ENCODE peak calls at places on chromosomes 13 and 19, in six cellular contexts. One of them, this sample, is unnamed.

GRCh38 chr13:19182536-19182935 is 912 bp upstream of the TUBA3C start:
- DNase-seq in posterior cingulate gyrus: no peak
- DNase-seq in substantia nigra: no peak
- DNase-seq in choroid plexus epithelial cell: no peak
- DNase-seq in amygdala: no peak
- DNase-seq in heart right ventricle: no peak
- DNase-seq in this sample: no peak

GRCh38 chr13:110420626-110421025 is 113.5 kb downstream of the COL4A2 start:
- DNase-seq in choroid plexus epithelial cell: no peak
- DNase-seq in substantia nigra: no peak
- DNase-seq in amygdala: no peak
- DNase-seq in posterior cingulate gyrus: no peak
- DNase-seq in heart right ventricle: peak
- DNase-seq in this sample: no peak

GRCh38 chr13:44050450-44051063 is 170.9 kb downstream of the LACC1 start:
- DNase-seq in posterior cingulate gyrus: no peak
- DNase-seq in amygdala: no peak
- DNase-seq in substantia nigra: no peak
- DNase-seq in heart right ventricle: peak
- DNase-seq in choroid plexus epithelial cell: peak
- DNase-seq in this sample: no peak

GRCh38 chr13:52924241-52925148 is 76.1 kb upstream of the PCDH8 start:
- DNase-seq in heart right ventricle: no peak
- DNase-seq in amygdala: no peak
- DNase-seq in posterior cingulate gyrus: no peak
- DNase-seq in substantia nigra: no peak
- DNase-seq in choroid plexus epithelial cell: no peak
- DNase-seq in this sample: no peak

GRCh38 chr19:37738371-37738770 is 18.8 kb upstream of the ZNF607 start:
- DNase-seq in substantia nigra: no peak
- DNase-seq in heart right ventricle: no peak
- DNase-seq in posterior cingulate gyrus: no peak
- DNase-seq in amygdala: no peak
- DNase-seq in choroid plexus epithelial cell: no peak
- DNase-seq in this sample: no peak

GRCh38 chr19:39680593-39680992 is 23.7 kb upstream of the LGALS14 start:
- DNase-seq in amygdala: no peak
- DNase-seq in substantia nigra: no peak
- DNase-seq in posterior cingulate gyrus: no peak
- DNase-seq in choroid plexus epithelial cell: no peak
- DNase-seq in heart right ventricle: no peak
- DNase-seq in this sample: no peak

GRCh38 chr13:28468520-28468915 is 26.4 kb downstream of the FLT1 start:
- DNase-seq in heart right ventricle: no peak
- DNase-seq in substantia nigra: no peak
- DNase-seq in choroid plexus epithelial cell: no peak
- DNase-seq in amygdala: no peak
- DNase-seq in posterior cingulate gyrus: no peak
- DNase-seq in this sample: no peak

GRCh38 chr13:109297628-109298027 is 488.8 kb downstream of the IRS2 start:
- DNase-seq in substantia nigra: no peak
- DNase-seq in posterior cingulate gyrus: no peak
- DNase-seq in amygdala: no peak
- DNase-seq in heart right ventricle: no peak
- DNase-seq in choroid plexus epithelial cell: peak
- DNase-seq in this sample: no peak